ENCODE peak calls at places on chromosomes 3 and 15, in five cellular contexts. One of them, this sample, is unnamed.

GRCh38 chr3:50450135-50450911 is 53.1 kb downstream of the CACNA2D2 start:
- DNase-seq in HepG2: peak; percentile 12
- DNase-seq in H1: no peak
- DNase-seq in K562: no peak
- DNase-seq in GM12878: no peak
- DNase-seq in this sample: peak; percentile 32

GRCh38 chr3:196983186-196983585 is 14.6 kb upstream of the PIGZ start:
- DNase-seq in H1: no peak
- DNase-seq in K562: no peak
- DNase-seq in GM12878: no peak
- DNase-seq in HepG2: no peak
- DNase-seq in this sample: no peak

GRCh38 chr3:52280046-52280445 is 1.6 kb upstream of the WDR82 start:
- DNase-seq in GM12878: no peak
- DNase-seq in K562: no peak
- DNase-seq in HepG2: no peak
- DNase-seq in H1: no peak
- DNase-seq in this sample: no peak

GRCh38 chr3:161405836-161406235 is 34.5 kb upstream of the SPTSSB start:
- DNase-seq in K562: no peak
- DNase-seq in GM12878: no peak
- DNase-seq in H1: no peak
- DNase-seq in HepG2: no peak
- DNase-seq in this sample: no peak

GRCh38 chr3:98692787-98693473 is 70.2 kb upstream of the ST3GAL6 start:
- DNase-seq in HepG2: peak; percentile 12
- DNase-seq in H1: no peak
- DNase-seq in K562: no peak
- DNase-seq in GM12878: no peak
- DNase-seq in this sample: no peak

GRCh38 chr3:157999246-157999645 is 107.0 kb downstream of the SHOX2 start:
- DNase-seq in K562: no peak
- DNase-seq in HepG2: no peak
- DNase-seq in H1: no peak
- DNase-seq in GM12878: no peak
- DNase-seq in this sample: no peak

GRCh38 chr15:55775316-55775715 is 32.4 kb upstream of the PRTG start:
- DNase-seq in HepG2: no peak
- DNase-seq in K562: no peak
- DNase-seq in GM12878: no peak
- DNase-seq in H1: no peak
- DNase-seq in this sample: no peak

GRCh38 chr3:8937064-8938020 is 25.9 kb downstream of the RAD18 start:
- DNase-seq in HepG2: peak; percentile 6
- DNase-seq in H1: no peak
- DNase-seq in GM12878: no peak
- DNase-seq in K562: no peak
- DNase-seq in this sample: no peak

GRCh38 chr3:54320376-54320775 is 198.0 kb downstream of the CACNA2D3 start:
- DNase-seq in HepG2: no peak
- DNase-seq in GM12878: no peak
- DNase-seq in K562: no peak
- DNase-seq in H1: no peak
- DNase-seq in this sample: no peak

GRCh38 chr15:23073890-23074631 is 34.7 kb upstream of the TUBGCP5 start:
- DNase-seq in HepG2: no peak
- DNase-seq in GM12878: no peak
- DNase-seq in K562: no peak
- DNase-seq in H1: no peak
- DNase-seq in this sample: no peak

GRCh38 chr3:112489674-112490479 is 9.4 kb downstream of the BTLA start:
- DNase-seq in HepG2: no peak
- DNase-seq in K562: no peak
- DNase-seq in GM12878: peak; percentile 75
- DNase-seq in H1: no peak
- DNase-seq in this sample: no peak

GRCh38 chr3:18740631-18741583 is 315.8 kb upstream of the SATB1 start:
- DNase-seq in GM12878: peak; percentile 61
- DNase-seq in HepG2: no peak
- DNase-seq in H1: no peak
- DNase-seq in K562: no peak
- DNase-seq in this sample: no peak

GRCh38 chr3:13011369-13012227 is 61.6 kb downstream of the IQSEC1 start:
- DNase-seq in HepG2: peak; percentile 32
- DNase-seq in H1: no peak
- DNase-seq in K562: peak; percentile 69
- DNase-seq in GM12878: peak; percentile 92
- DNase-seq in this sample: no peak

GRCh38 chr3:12695112-12695511 is 31.2 kb upstream of the RAF1 start:
- DNase-seq in K562: no peak
- DNase-seq in GM12878: no peak
- DNase-seq in H1: no peak
- DNase-seq in HepG2: no peak
- DNase-seq in this sample: no peak

GRCh38 chr15:92541197-92542190 is 114.1 kb downstream of the FAM174B start:
- DNase-seq in H1: no peak
- DNase-seq in GM12878: no peak
- DNase-seq in K562: no peak
- DNase-seq in HepG2: no peak
- DNase-seq in this sample: no peak

GRCh38 chr3:133591271-133591742 is 17.8 kb downstream of the CDV3 start:
- DNase-seq in K562: no peak
- DNase-seq in HepG2: no peak
- DNase-seq in GM12878: no peak
- DNase-seq in H1: no peak
- DNase-seq in this sample: no peak

GRCh38 chr15:56215769-56216168 is 27.9 kb downstream of the RFX7 start:
- DNase-seq in K562: no peak
- DNase-seq in GM12878: no peak
- DNase-seq in H1: no peak
- DNase-seq in HepG2: no peak
- DNase-seq in this sample: no peak

GRCh38 chr3:151391715-151392114 is 7.2 kb upstream of the P2RY12 start:
- DNase-seq in GM12878: no peak
- DNase-seq in HepG2: no peak
- DNase-seq in K562: no peak
- DNase-seq in H1: no peak
- DNase-seq in this sample: no peak

GRCh38 chr3:53162672-53163458 is 1.9 kb downstream of the PRKCD start:
- DNase-seq in HepG2: no peak
- DNase-seq in GM12878: no peak
- DNase-seq in H1: no peak
- DNase-seq in K562: peak; percentile 21
- DNase-seq in this sample: no peak

GRCh38 chr3:194673761-194674160 is 1.8 kb upstream of the LSG1 start:
- DNase-seq in H1: no peak
- DNase-seq in K562: no peak
- DNase-seq in GM12878: no peak
- DNase-seq in HepG2: no peak
- DNase-seq in this sample: no peak

GRCh38 chr3:177752841-177753240 is 555.6 kb upstream of the TBL1XR1 start:
- DNase-seq in K562: no peak
- DNase-seq in H1: no peak
- DNase-seq in GM12878: no peak
- DNase-seq in HepG2: no peak
- DNase-seq in this sample: no peak

GRCh38 chr3:188558343-188559068 is 404.5 kb downstream of the LPP start:
- DNase-seq in GM12878: no peak
- DNase-seq in HepG2: no peak
- DNase-seq in H1: no peak
- DNase-seq in K562: no peak
- DNase-seq in this sample: no peak

GRCh38 chr15:88621789-88622604 is 857 bp downstream of the AEN start:
- DNase-seq in K562: peak; percentile 64
- DNase-seq in GM12878: no peak
- DNase-seq in HepG2: peak; percentile 76
- DNase-seq in H1: no peak
- DNase-seq in this sample: no peak

GRCh38 chr3:112773-113172 is 83.8 kb upstream of the CHL1 start:
- DNase-seq in H1: no peak
- DNase-seq in K562: no peak
- DNase-seq in GM12878: no peak
- DNase-seq in HepG2: no peak
- DNase-seq in this sample: no peak

GRCh38 chr15:49558924-49559323 is 61.7 kb downstream of the FAM227B start:
- DNase-seq in K562: no peak
- DNase-seq in GM12878: no peak
- DNase-seq in HepG2: no peak
- DNase-seq in H1: no peak
- DNase-seq in this sample: no peak

GRCh38 chr3:50164056-50164455 is 8.9 kb downstream of the SEMA3F start:
- DNase-seq in H1: no peak
- DNase-seq in HepG2: no peak
- DNase-seq in GM12878: no peak
- DNase-seq in K562: no peak
- DNase-seq in this sample: no peak

GRCh38 chr3:159761377-159761776 is 227.3 kb upstream of the IL12A start:
- DNase-seq in H1: no peak
- DNase-seq in GM12878: no peak
- DNase-seq in HepG2: no peak
- DNase-seq in K562: no peak
- DNase-seq in this sample: no peak

GRCh38 chr3:87987952-87988351 is 70.9 kb downstream of the CGGBP1 start:
- DNase-seq in K562: peak; percentile 32
- DNase-seq in GM12878: no peak
- DNase-seq in HepG2: no peak
- DNase-seq in H1: no peak
- DNase-seq in this sample: peak; percentile 20
- TF ChIP-seq ATF2 in K562: no peak
- TF ChIP-seq ATF2 in GM12878: no peak
- TF ChIP-seq ATF2 in HepG2: no peak
- TF ChIP-seq ATF2 in H1: no peak
- TF ChIP-seq ATF2 in this sample: no peak

DNA sequence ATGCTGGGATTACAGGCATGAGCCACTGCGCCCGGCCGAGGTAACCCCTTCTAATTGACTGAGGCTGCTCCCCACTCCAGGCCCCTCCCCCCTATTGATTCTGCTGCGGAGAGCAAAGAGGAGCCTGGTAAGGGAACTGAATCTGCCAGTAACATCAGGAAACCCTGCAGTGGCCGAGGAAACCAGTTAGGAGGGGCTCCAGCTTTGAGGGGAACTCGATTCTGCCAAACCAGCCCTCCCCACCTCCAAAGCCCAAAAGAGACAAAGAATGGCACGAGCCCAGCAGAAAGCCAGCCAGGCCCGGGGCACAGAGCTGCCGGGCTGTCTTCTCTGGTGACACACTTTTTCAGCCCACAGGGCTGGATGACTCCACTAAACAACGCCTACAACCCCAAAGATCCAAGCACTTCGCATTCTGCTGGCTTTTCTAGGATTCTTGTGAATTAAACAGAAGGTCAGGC is 15.0 kb upstream of the ACAD9 start:
- DNase-seq in K562: no peak
- DNase-seq in H1: no peak
- DNase-seq in HepG2: no peak
- DNase-seq in GM12878: no peak
- DNase-seq in this sample: no peak
- TF ChIP-seq ATF2 in K562: no peak
- TF ChIP-seq ATF2 in H1: no peak
- TF ChIP-seq ATF2 in HepG2: no peak
- TF ChIP-seq ATF2 in GM12878: no peak
- TF ChIP-seq ATF2 in this sample: no peak

GRCh38 chr15:33313491-33313890 is 2.7 kb downstream of the RYR3 start:
- DNase-seq in H1: no peak
- DNase-seq in HepG2: no peak
- DNase-seq in GM12878: no peak
- DNase-seq in K562: no peak
- DNase-seq in this sample: no peak

GRCh38 chr15:33309602-33310276 is 1.0 kb upstream of the RYR3 start:
- DNase-seq in GM12878: no peak
- DNase-seq in K562: no peak
- DNase-seq in HepG2: no peak
- DNase-seq in H1: no peak
- DNase-seq in this sample: peak; percentile 51

GRCh38 chr15:33311312-33311971 is 675 bp downstream of the RYR3 start:
- DNase-seq in K562: no peak
- DNase-seq in GM12878: no peak
- DNase-seq in HepG2: no peak
- DNase-seq in H1: no peak
- DNase-seq in this sample: peak; percentile 63

GRCh38 chr15:33314115-33314514 is 3.3 kb downstream of the RYR3 start:
- DNase-seq in GM12878: no peak
- DNase-seq in H1: no peak
- DNase-seq in K562: no peak
- DNase-seq in HepG2: no peak
- DNase-seq in this sample: no peak

DNA sequence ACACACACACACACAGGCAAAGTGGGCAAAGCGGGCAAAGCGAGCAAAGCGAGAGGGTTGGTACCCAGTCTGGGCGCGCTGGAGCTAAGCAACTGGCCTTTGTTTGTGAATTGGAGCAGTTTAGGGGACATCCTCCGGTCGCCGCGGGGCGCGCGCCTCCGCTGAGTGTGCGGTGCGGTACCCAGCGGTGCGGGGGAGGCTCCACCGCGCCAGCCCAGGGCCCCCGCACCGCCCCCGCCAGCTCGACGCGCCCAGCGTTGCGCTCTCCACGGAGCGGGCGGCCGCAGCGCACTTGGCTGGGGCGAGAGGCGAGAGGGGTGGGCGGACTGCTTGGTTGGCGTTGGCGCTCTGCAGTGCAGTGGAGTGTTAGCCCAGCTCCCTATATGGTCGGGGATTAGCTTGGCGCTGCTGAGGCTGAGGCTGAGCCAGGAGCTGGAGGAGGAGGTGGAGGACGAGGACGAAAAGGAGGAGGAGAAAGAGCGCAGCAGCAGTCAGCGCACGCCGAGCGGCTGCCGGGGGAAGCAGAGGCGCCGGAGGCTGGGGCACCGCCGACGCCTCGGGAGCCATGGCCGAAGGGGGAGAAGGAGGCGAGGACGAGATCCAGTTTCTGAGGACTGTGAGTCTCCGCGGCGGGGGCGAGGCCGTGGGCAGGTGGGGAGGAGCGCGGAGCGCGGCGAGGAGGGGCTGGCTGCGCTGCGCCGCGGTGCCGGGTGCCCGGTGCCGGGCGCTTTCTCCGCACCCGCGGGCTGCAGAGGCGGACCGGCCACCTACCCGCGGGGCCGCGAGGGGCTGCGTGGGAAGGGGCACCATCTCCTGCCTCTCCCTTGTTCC is at the start of gene RYR3:
- DNase-seq in H1: no peak
- DNase-seq in GM12878: no peak
- DNase-seq in K562: no peak
- DNase-seq in HepG2: no peak
- DNase-seq in this sample: peak; percentile 62
- TF ChIP-seq ATF2 in H1: no peak
- TF ChIP-seq ATF2 in GM12878: no peak
- TF ChIP-seq ATF2 in K562: no peak
- TF ChIP-seq ATF2 in HepG2: no peak
- TF ChIP-seq ATF2 in this sample: no peak

DNA sequence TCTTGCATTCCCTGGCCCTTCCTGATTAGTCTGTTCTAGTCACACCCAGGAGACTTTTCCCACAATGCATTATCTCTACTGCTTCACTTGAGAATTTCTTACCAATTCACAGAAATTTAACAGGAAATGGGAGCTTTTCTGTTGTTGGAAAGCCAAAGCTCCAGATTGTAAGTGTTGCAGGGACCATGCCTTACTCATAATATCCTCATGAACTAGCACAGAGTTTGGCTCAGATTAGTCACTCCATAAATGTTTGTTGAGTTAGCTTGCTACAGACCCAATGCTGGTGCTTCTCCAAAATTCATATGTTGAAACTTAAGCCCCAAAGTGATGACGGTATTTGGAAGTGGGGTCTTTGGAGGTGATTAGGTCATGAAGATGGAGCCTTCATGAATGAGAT is 232.6 kb downstream of the GAP43 start:
- DNase-seq in HepG2: no peak
- DNase-seq in K562: no peak
- DNase-seq in H1: no peak
- DNase-seq in GM12878: no peak
- DNase-seq in this sample: no peak
- TF ChIP-seq ATF2 in HepG2: no peak
- TF ChIP-seq ATF2 in K562: no peak
- TF ChIP-seq ATF2 in H1: no peak
- TF ChIP-seq ATF2 in GM12878: no peak
- TF ChIP-seq ATF2 in this sample: no peak